ENCODE peak calls at places on chromosomes 6 and 20, in six cellular contexts. Q is astrocyte, G is pancreas, L is heart right ventricle, C is colonic mucosa, V is heart left ventricle. I is an unnamed sample.

GRCh38 chr6:37544530-37544929 is 44.8 kb upstream of the CCDC167 start:
- DNase-seq in Q (no peak), G (no peak), L (no peak), C (no peak), V (no peak), I (no peak)

GRCh38 chr20:35954907-35955251 is 577 bp upstream of the SCAND1 start:
- DNase-seq in Q (peak; percentile 29), G (no peak), L (no peak), C (no peak), V (no peak), I (peak; percentile 57)

GRCh38 chr20:29876911-29877285 is 1380.6 kb upstream of the DEFB115 start:
- DNase-seq in Q (no peak), G (peak; percentile 59), L (no peak), C (no peak), V (no peak), I (no peak)

GRCh38 chr6:38445321-38445720 is 194.4 kb downstream of the BTBD9 start:
- DNase-seq in Q (no peak), G (no peak), L (no peak), C (no peak), V (no peak), I (no peak)

GRCh38 chr6:137901454-137901853 is 34.4 kb downstream of the TNFAIP3 start:
- DNase-seq in Q (no peak), G (no peak), L (no peak), C (no peak), V (no peak), I (no peak)

GRCh38 chr6:82906951-82907350 is 158.7 kb downstream of the UBE3D start:
- DNase-seq in Q (peak; percentile 81), G (no peak), L (no peak), C (no peak), V (no peak), I (peak; percentile 63)

GRCh38 chr6:33785766-33786165 is 3.2 kb downstream of the LEMD2 start:
- DNase-seq in Q (peak; percentile 80), G (no peak), L (no peak), C (no peak), V (no peak), I (peak; percentile 65)

GRCh38 chr20:38997622-38998021 is 35.5 kb downstream of the DHX35 start:
- DNase-seq in Q (peak; percentile 55), G (no peak), L (no peak), C (no peak), V (no peak), I (no peak)

GRCh38 chr6:158797331-158798202 is 21.6 kb downstream of the EZR start:
- DNase-seq in Q (peak; percentile 83), G (no peak), L (no peak), C (no peak), V (no peak), I (peak; percentile 94)

GRCh38 chr20:31967830-31968249 is at the start of gene XKR7:
- DNase-seq in Q (no peak), G (peak; percentile 59), L (no peak), C (no peak), V (no peak), I (no peak)

GRCh38 chr6:17450825-17451224 is 57.4 kb downstream of the CAP2 start:
- DNase-seq in Q (no peak), G (no peak), L (no peak), C (no peak), V (no peak), I (no peak)

GRCh38 chr20:24382775-24383174 is 86.7 kb upstream of the SYNDIG1 start:
- DNase-seq in Q (no peak), G (no peak), L (no peak), C (no peak), V (no peak), I (no peak)

GRCh38 chr6:94041930-94042724 is 622.8 kb upstream of the EPHA7 start:
- DNase-seq in Q (no peak), G (no peak), L (no peak), C (no peak), V (no peak), I (no peak)

GRCh38 chr6:152098683-152099082 is 291.2 kb downstream of the ESR1 start:
- DNase-seq in Q (no peak), G (no peak), L (peak; percentile 13), C (no peak), V (no peak), I (no peak)

GRCh38 chr6:130020106-130020851 is 1.9 kb downstream of the L3MBTL3 start:
- DNase-seq in Q (no peak), G (peak; percentile 72), L (peak; percentile 40), C (peak; percentile 48), V (peak; percentile 31), I (no peak)

GRCh38 chr6:155200012-155200411 is 63.8 kb upstream of the CLDN20 start:
- DNase-seq in Q (peak; percentile 53), G (no peak), L (no peak), C (no peak), V (no peak), I (no peak)

GRCh38 chr6:116682334-116682712 is 1.3 kb downstream of the KPNA5 start:
- DNase-seq in Q (peak; percentile 57), G (no peak), L (no peak), C (no peak), V (no peak), I (peak; percentile 45)

GRCh38 chr6:53309897-53310291 is 38.9 kb downstream of the ELOVL5 start:
- DNase-seq in Q (no peak), G (no peak), L (no peak), C (no peak), V (no peak), I (no peak)

GRCh38 chr6:53306819-53307347 is 41.9 kb downstream of the ELOVL5 start:
- DNase-seq in Q (peak; percentile 75), G (no peak), L (no peak), C (no peak), V (no peak), I (no peak)

GRCh38 chr6:53311586-53311935 is 37.2 kb downstream of the ELOVL5 start:
- DNase-seq in Q (no peak), G (no peak), L (no peak), C (no peak), V (no peak), I (peak; percentile 40)

GRCh38 chr6:53310751-53311585 is 37.8 kb downstream of the ELOVL5 start:
- DNase-seq in Q (no peak), G (no peak), L (no peak), C (no peak), V (no peak), I (no peak)

GRCh38 chr6:53309059-53309896 is 39.5 kb downstream of the ELOVL5 start:
- DNase-seq in Q (peak; percentile 58), G (no peak), L (no peak), C (no peak), V (no peak), I (peak; percentile 89)
- H3K4me3 ChIP-seq in Q (no peak overlapping the region), G (no peak overlapping the region), L (no peak overlapping the region), C (no peak overlapping the region), V (no peak overlapping the region), I (no peak overlapping the region)

GRCh38 chr20:25484911-25485511 is 77.5 kb downstream of the GINS1 start:
- DNase-seq in Q (peak; percentile 9), G (no peak), L (no peak), C (no peak), V (no peak), I (peak; percentile 19)

GRCh38 chr20:25483431-25484132 is 76.1 kb downstream of the GINS1 start:
- DNase-seq in Q (no peak), G (no peak), L (no peak), C (no peak), V (no peak), I (no peak)

GRCh38 chr20:25485872-25486271 is 78.4 kb downstream of the GINS1 start:
- DNase-seq in Q (no peak), G (no peak), L (no peak), C (no peak), V (no peak), I (no peak)

GRCh38 chr20:25486377-25486776 is 78.9 kb downstream of the GINS1 start:
- DNase-seq in Q (no peak), G (no peak), L (no peak), C (no peak), V (no peak), I (peak; percentile 22)

GRCh38 chr20:25484224-25484846 is 76.9 kb downstream of the GINS1 start:
- DNase-seq in Q (no peak), G (no peak), L (no peak), C (no peak), V (no peak), I (no peak)
- TF ChIP-seq CTCF in Q (no peak), G (no peak), L (no peak), C (no peak), V (no peak), I (no peak)

DNA sequence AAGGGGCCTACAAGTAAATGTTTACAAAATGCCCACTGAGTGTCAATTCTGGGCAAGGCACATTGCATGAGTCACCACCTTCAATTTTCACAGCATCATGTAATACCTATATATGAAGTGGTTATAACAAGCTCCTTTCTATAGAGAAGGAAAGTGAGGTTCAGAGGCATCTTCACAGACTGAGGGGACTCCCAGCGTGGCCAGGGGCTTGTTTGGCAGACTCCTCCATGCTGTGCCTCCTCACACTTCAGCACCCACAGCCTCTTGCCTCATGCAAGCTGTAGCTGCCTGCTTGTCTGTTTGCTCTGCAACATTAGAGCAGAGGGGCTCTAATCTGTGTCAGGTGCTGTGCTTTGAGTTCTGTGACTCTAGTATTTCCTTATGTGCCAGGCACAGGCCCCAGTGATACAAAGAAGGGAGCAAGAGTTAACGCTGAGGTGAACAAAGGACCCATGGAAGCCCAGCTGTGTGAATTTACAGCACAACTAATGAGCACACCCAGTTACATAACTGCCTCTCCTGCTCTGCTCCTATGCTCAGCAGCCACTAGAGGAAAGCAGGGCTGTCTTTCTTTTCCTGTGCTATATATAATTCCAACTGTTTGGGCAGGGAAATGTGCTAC is 72.3 kb downstream of the ZHX3 start:
- DNase-seq in Q (no peak), G (no peak), L (no peak), C (no peak), V (no peak), I (peak; percentile 47)
- H3K4me3 ChIP-seq in Q (no peak overlapping the region), G (no peak overlapping the region), L (no peak overlapping the region), C (no peak overlapping the region), V (no peak overlapping the region), I (no peak overlapping the region)

GRCh38 chr6:31899215-31899614 is 1.7 kb upstream of the EHMT2 start:
- DNase-seq in Q (no peak), G (no peak), L (no peak), C (no peak), V (no peak), I (no peak)

GRCh38 chr6:31896493-31896855 is 1.0 kb downstream of the EHMT2 start:
- DNase-seq in Q (no peak), G (no peak), L (no peak), C (no peak), V (no peak), I (no peak)

GRCh38 chr6:31898200-31899011 is 908 bp upstream of the EHMT2 start:
- DNase-seq in Q (peak; percentile 32), G (no peak), L (no peak), C (peak; percentile 63), V (no peak), I (peak; percentile 56)

GRCh38 chr6:31896856-31897611 is 464 bp downstream of the EHMT2 start:
- DNase-seq in Q (no peak), G (peak; percentile 55), L (no peak), C (no peak), V (no peak), I (no peak)

DNA sequence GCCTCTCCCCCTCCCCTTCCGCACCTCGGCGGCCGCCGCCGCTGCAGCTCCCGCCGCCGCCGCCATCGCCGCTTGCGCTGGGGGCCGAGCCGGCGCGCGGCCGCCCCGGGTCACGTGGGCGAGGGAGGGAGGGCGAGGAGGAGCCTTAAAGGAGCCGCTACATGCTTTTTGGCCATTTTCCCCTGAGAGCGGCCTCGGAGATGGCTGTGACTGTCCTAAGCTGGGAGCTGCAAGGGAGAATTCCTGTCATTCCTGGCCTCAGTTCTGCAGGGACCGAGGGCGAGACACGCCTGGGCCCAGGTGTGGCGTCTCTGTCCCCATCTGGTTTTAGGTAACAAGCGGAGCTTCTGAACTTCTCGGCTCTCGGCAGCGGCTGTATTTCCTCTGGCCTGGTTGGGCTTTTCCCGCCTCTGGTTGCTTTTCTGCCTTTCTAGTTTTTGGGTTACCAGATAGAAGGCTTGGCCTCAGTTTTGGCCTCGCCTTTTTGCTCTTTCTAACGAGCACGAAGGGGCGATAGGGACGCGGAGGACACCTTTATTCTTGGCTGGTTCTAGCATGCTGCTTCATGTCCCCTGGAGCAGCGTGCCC is at the start of gene EHMT2:
- DNase-seq in Q (peak; percentile 48), G (peak; percentile 93), L (peak; percentile 85), C (peak; percentile 90), V (peak; percentile 83), I (peak; percentile 71)
- TF ChIP-seq CTCF in Q (no peak), G (no peak), L (no peak), C (no peak), V (no peak), I (peak; percentile 2)